ENCODE peak calls at places on chromosomes 16 and 17, in five cellular contexts. One of them, this sample, is unnamed.
A peak's percentile ranks its signal among the peaks of the same experiment; 100 is the strongest.

GRCh38 chr16:49560018-49560830 is 186.6 kb downstream of the C16orf78 start:
- DNase-seq in esophagus muscularis mucosa: no peak
- DNase-seq in A549: no peak
- DNase-seq in body of pancreas: no peak
- DNase-seq in heart left ventricle: no peak
- DNase-seq in this sample: no peak

GRCh38 chr17:28953444-28954118 is 2.3 kb upstream of the PHF12 start:
- DNase-seq in body of pancreas: peak; percentile 50
- DNase-seq in esophagus muscularis mucosa: no peak
- DNase-seq in heart left ventricle: no peak
- DNase-seq in A549: peak; percentile 68
- DNase-seq in this sample: peak; percentile 75

GRCh38 chr17:38871247-38871991 is 1.6 kb downstream of the LASP1 start:
- DNase-seq in body of pancreas: peak; percentile 91
- DNase-seq in A549: peak; percentile 94
- DNase-seq in heart left ventricle: peak; percentile 76
- DNase-seq in esophagus muscularis mucosa: peak; percentile 94
- DNase-seq in this sample: peak; percentile 82

GRCh38 chr16:70725024-70725911 is 39.4 kb upstream of the MTSS2 start:
- DNase-seq in esophagus muscularis mucosa: no peak
- DNase-seq in A549: no peak
- DNase-seq in heart left ventricle: no peak
- DNase-seq in body of pancreas: no peak
- DNase-seq in this sample: peak; percentile 92

GRCh38 chr16:85961988-85962915 is 63.3 kb downstream of the IRF8 start:
- DNase-seq in body of pancreas: no peak
- DNase-seq in heart left ventricle: no peak
- DNase-seq in esophagus muscularis mucosa: no peak
- DNase-seq in A549: peak; percentile 27
- DNase-seq in this sample: no peak

GRCh38 chr16:17784073-17784472 is 313.3 kb upstream of the XYLT1 start:
- DNase-seq in body of pancreas: no peak
- DNase-seq in esophagus muscularis mucosa: no peak
- DNase-seq in heart left ventricle: no peak
- DNase-seq in A549: peak; percentile 7
- DNase-seq in this sample: no peak

GRCh38 chr16:4626396-4626795 is 1.8 kb downstream of the MGRN1 start:
- DNase-seq in heart left ventricle: no peak
- DNase-seq in esophagus muscularis mucosa: no peak
- DNase-seq in A549: no peak
- DNase-seq in body of pancreas: no peak
- DNase-seq in this sample: no peak

GRCh38 chr17:31415004-31415454 is 23.6 kb downstream of the RAB11FIP4 start:
- DNase-seq in heart left ventricle: peak; percentile 3
- DNase-seq in esophagus muscularis mucosa: no peak
- DNase-seq in A549: no peak
- DNase-seq in body of pancreas: no peak
- DNase-seq in this sample: no peak

GRCh38 chr17:5237541-5238016 is 2.9 kb upstream of the SCIMP start:
- DNase-seq in esophagus muscularis mucosa: no peak
- DNase-seq in heart left ventricle: peak; percentile 36
- DNase-seq in body of pancreas: peak; percentile 37
- DNase-seq in A549: peak; percentile 90
- DNase-seq in this sample: no peak

GRCh38 chr16:10428433-10429168 is 42.7 kb downstream of the ATF7IP2 start:
- DNase-seq in heart left ventricle: no peak
- DNase-seq in body of pancreas: no peak
- DNase-seq in esophagus muscularis mucosa: no peak
- DNase-seq in A549: no peak
- DNase-seq in this sample: no peak

GRCh38 chr16:1539720-1540555 is 6.5 kb downstream of the TMEM204 start:
- DNase-seq in esophagus muscularis mucosa: no peak
- DNase-seq in body of pancreas: no peak
- DNase-seq in heart left ventricle: no peak
- DNase-seq in A549: no peak
- DNase-seq in this sample: no peak

GRCh38 chr17:56367381-56367780 is 214.1 kb downstream of the ANKFN1 start:
- DNase-seq in esophagus muscularis mucosa: no peak
- DNase-seq in A549: no peak
- DNase-seq in body of pancreas: no peak
- DNase-seq in heart left ventricle: no peak
- DNase-seq in this sample: no peak

GRCh38 chr17:49887744-49888360 is 40.0 kb upstream of the TAC4 start:
- DNase-seq in A549: no peak
- DNase-seq in esophagus muscularis mucosa: no peak
- DNase-seq in body of pancreas: peak; percentile 54
- DNase-seq in heart left ventricle: no peak
- DNase-seq in this sample: no peak

GRCh38 chr16:30025156-30025555 is 2.2 kb downstream of the C16orf92 start:
- DNase-seq in esophagus muscularis mucosa: no peak
- DNase-seq in heart left ventricle: no peak
- DNase-seq in body of pancreas: no peak
- DNase-seq in A549: no peak
- DNase-seq in this sample: no peak

DNA sequence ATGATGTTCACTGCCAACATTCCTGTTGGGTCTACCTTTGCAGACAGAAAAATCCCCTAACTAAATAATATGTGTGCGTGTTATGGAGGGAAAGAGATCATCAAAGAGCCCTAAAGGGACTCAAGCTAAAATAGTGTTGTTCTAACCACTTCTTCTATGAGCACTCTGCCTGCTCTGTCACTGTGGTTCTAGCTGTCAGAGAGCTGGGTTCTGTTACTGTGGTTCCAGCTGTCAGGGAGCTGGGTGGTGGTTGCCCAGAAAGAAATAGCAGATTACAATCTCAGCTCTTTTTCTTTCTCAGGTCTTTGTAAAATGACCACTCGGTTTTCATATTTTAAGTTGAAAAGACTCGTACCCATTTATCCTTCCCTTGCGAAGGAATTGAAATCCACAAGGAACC is 176.3 kb downstream of the HS3ST3A1 start:
- DNase-seq in esophagus muscularis mucosa: peak; percentile 29
- DNase-seq in A549: no peak
- DNase-seq in heart left ventricle: no peak
- DNase-seq in body of pancreas: no peak
- DNase-seq in this sample: no peak
- TF ChIP-seq CTCF in esophagus muscularis mucosa: no peak
- TF ChIP-seq CTCF in A549: no peak
- TF ChIP-seq CTCF in heart left ventricle: no peak
- TF ChIP-seq CTCF in body of pancreas: no peak
- TF ChIP-seq CTCF in this sample: no peak

DNA sequence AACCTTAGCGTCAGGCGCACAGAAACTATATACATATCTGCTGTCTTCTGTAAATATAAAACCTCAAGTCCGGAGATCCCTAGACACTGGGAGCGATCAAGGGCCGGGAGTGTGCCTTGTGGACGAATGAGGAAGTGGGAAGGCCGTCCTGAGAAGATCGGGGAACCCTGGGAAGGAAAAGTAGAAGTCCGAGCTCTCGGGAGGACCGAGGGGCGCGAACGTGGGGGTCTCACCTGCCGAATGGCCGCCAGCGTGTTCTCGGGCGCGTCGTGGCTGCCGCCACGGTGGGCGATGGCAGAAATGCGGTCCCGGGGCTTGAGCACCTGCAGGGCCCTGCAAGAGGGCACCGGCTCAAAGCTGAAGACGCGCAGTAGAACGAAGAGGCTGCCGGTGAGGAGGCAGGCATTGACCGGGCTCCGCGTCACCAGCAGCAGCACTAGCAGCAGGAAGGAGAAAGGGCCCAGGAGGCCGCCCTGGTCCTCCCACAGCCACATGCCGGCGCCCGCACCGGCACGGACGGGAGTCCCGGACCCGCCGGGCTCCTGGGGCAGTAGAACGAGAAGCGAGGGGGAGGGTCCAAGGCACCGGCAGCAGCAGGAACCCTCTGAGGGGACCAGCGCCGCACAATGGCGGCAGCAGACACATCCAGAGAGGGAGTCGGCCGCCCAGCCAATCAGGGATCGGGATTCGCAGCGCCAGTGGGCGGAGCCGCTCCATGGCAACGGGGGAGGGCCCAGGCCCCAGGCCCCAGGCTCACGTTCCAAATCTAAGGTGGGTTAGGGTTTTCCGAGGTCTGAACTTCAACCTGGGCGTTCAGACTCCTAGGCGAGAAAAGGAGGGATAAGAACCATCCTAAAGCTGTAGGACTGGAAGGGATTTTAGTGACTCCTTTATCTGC is at the start of gene GDE1:
- DNase-seq in heart left ventricle: peak; percentile 96
- DNase-seq in body of pancreas: peak; percentile 94
- DNase-seq in A549: peak; percentile 90
- DNase-seq in esophagus muscularis mucosa: peak; percentile 98
- DNase-seq in this sample: peak; percentile 97
- TF ChIP-seq POLR2A in heart left ventricle: peak; percentile 95
- TF ChIP-seq POLR2A in body of pancreas: peak; percentile 91
- TF ChIP-seq POLR2A in A549: peak; percentile 87
- TF ChIP-seq POLR2A in esophagus muscularis mucosa: peak; percentile 76
- TF ChIP-seq POLR2A in this sample: peak; percentile 93

DNA sequence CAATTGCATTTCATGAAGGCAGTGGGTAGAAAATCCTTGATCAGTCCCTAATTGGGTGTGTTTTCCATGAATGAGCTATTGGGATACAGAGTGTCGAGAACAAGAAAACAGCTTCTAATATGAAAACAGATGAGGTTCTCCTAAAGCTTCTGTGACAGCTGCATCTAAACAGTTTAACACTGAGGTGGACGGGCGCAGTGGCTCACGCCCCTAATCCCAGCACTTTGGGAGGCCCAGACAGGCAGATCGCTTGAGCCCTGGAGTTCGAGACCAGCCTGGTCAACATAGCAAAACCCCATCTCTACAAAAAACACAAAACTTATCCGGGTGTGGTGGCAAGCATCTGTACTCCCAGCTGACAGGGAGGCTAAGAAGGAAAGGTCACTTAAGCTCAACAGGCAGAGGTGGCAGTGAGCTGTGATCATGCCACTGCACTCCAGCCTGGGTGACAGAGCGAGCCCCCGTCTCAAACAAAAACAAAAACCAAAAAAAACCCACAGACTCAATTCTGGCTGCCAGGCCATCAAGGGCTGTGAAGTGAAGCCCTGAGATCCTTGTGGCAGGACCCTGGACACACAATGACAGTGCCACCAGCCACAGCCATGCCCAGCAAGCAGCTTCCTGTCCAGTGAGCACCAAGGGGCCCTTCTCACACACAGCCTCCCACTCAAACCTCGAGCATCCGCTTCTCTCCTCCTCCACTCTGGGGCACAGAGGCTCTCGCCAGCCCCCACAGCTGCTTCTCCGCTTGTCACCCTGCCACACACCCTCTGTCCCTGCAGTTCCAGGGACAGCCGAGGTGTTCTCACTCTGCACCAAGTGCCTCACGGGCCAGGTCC is 44.0 kb downstream of the ANKRD11 start:
- DNase-seq in heart left ventricle: peak; percentile 40
- DNase-seq in body of pancreas: no peak
- DNase-seq in esophagus muscularis mucosa: no peak
- DNase-seq in A549: no peak
- DNase-seq in this sample: no peak
- H3K4me1 ChIP-seq in heart left ventricle: peaks cover 100% of the 10 kb centered on the region
- H3K4me1 ChIP-seq in body of pancreas: peaks cover 93% of the 10 kb centered on the region
- H3K4me1 ChIP-seq in esophagus muscularis mucosa: peaks cover 96% of the 10 kb centered on the region
- H3K4me1 ChIP-seq in A549: peaks cover 77% of the 10 kb centered on the region
- H3K4me1 ChIP-seq in this sample: peaks cover 97% of the 10 kb centered on the region

DNA sequence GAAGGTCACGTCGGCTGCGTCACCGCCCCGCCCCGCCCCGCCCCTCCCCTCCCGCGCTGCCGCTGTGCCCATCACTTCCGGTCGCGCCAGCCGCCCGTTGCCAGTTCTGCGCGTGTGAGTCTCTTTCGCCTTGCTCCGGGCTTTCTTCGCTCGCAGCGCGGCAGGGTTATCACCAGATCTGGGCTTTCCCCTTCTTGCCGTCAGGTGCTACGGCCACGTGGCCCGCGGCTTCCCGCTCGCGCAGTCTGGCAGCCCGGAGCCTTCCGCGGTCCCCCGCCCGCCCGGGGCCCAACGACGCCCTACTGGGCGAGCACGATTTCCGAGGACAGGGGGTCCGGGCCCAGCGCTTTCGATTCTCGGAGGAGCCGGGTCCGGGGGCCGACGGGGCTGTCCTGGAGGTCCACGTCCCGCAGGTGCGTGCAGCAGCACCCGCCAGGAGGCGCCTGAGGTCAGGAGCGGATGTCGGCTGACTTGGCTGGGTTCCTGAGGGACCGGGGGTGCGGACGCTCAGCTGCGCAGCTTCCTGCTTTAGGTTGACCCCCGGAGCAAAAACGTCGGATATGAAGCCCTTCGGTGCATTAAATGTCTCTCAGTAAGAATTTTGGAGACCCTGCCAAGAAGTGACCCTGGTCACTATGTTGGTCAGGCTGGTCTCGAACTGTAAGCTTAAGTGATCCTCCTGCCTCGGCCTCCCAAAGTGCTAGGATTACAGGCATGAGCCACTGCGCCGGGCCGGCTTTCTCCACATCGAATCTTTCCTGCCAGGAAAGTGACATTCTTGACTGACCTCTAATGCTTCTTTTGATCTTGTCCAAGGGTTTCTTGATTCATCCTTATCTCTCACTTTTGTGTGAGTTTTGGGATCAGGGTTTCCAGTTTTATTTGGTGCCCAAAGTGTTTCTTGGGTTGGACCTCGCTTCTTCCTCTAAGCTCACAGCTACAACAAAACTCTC is at the start of gene METTL23:
- DNase-seq in heart left ventricle: peak; percentile 87
- DNase-seq in A549: peak; percentile 81
- DNase-seq in esophagus muscularis mucosa: peak; percentile 94
- DNase-seq in body of pancreas: peak; percentile 88
- DNase-seq in this sample: peak; percentile 95
- TF ChIP-seq CTCF in heart left ventricle: peak; percentile 68
- TF ChIP-seq CTCF in A549: peak; percentile 76
- TF ChIP-seq CTCF in esophagus muscularis mucosa: peak; percentile 72
- TF ChIP-seq CTCF in body of pancreas: peak; percentile 63
- TF ChIP-seq CTCF in this sample: peak; percentile 57